ENCODE peak calls at places on chromosomes 11 and 22, in seven cellular contexts. One of them, this sample, is unnamed.
A peak's percentile ranks its signal among the peaks of the same experiment; 100 is the strongest.

GRCh38 chr11:123251656-123252344 is 56.8 kb upstream of the CLMP start:
- DNase-seq in fibroblast of lung: no peak
- DNase-seq in bronchial epithelial cell: no peak
- DNase-seq in astrocyte of the spinal cord: no peak
- DNase-seq in Panc1: no peak
- DNase-seq in aorta: peak; percentile 80
- DNase-seq in psoas muscle: peak; percentile 79
- DNase-seq in this sample: no peak

GRCh38 chr11:65880844-65881421 is 1.3 kb downstream of the CTSW start:
- DNase-seq in aorta: peak; percentile 56
- DNase-seq in bronchial epithelial cell: no peak
- DNase-seq in fibroblast of lung: no peak
- DNase-seq in Panc1: no peak
- DNase-seq in astrocyte of the spinal cord: no peak
- DNase-seq in psoas muscle: no peak
- DNase-seq in this sample: no peak

GRCh38 chr22:25419247-25420113 is 145.0 kb upstream of the GRK3 start:
- DNase-seq in psoas muscle: no peak
- DNase-seq in aorta: no peak
- DNase-seq in Panc1: no peak
- DNase-seq in astrocyte of the spinal cord: no peak
- DNase-seq in bronchial epithelial cell: no peak
- DNase-seq in fibroblast of lung: no peak
- DNase-seq in this sample: no peak

GRCh38 chr11:46529086-46529905 is 64.5 kb downstream of the AMBRA1 start:
- DNase-seq in psoas muscle: peak; percentile 70
- DNase-seq in fibroblast of lung: peak; percentile 42
- DNase-seq in astrocyte of the spinal cord: peak; percentile 46
- DNase-seq in bronchial epithelial cell: peak; percentile 64
- DNase-seq in aorta: no peak
- DNase-seq in Panc1: peak; percentile 46
- DNase-seq in this sample: peak; percentile 32

GRCh38 chr11:5297671-5298070 is 4.1 kb downstream of the OR51B4 start:
- DNase-seq in aorta: no peak
- DNase-seq in bronchial epithelial cell: no peak
- DNase-seq in astrocyte of the spinal cord: no peak
- DNase-seq in fibroblast of lung: peak; percentile 13
- DNase-seq in psoas muscle: no peak
- DNase-seq in Panc1: no peak
- DNase-seq in this sample: no peak

GRCh38 chr22:27980424-27981148 is 61.5 kb upstream of the PITPNB start:
- DNase-seq in astrocyte of the spinal cord: no peak
- DNase-seq in bronchial epithelial cell: no peak
- DNase-seq in psoas muscle: no peak
- DNase-seq in aorta: no peak
- DNase-seq in fibroblast of lung: no peak
- DNase-seq in Panc1: no peak
- DNase-seq in this sample: no peak

GRCh38 chr11:70128435-70128906 is 50.4 kb downstream of the ANO1 start:
- DNase-seq in fibroblast of lung: peak; percentile 59
- DNase-seq in psoas muscle: no peak
- DNase-seq in bronchial epithelial cell: no peak
- DNase-seq in astrocyte of the spinal cord: peak; percentile 61
- DNase-seq in aorta: peak; percentile 92
- DNase-seq in Panc1: no peak
- DNase-seq in this sample: no peak

GRCh38 chr11:2791139-2791520 is 91.3 kb upstream of the KCNQ1OT1 start:
- DNase-seq in psoas muscle: peak; percentile 35
- DNase-seq in aorta: peak; percentile 73
- DNase-seq in bronchial epithelial cell: no peak
- DNase-seq in fibroblast of lung: no peak
- DNase-seq in astrocyte of the spinal cord: no peak
- DNase-seq in Panc1: no peak
- DNase-seq in this sample: no peak

GRCh38 chr11:25734592-25735211 is 597.2 kb upstream of the ANO3 start:
- DNase-seq in aorta: no peak
- DNase-seq in astrocyte of the spinal cord: peak; percentile 36
- DNase-seq in bronchial epithelial cell: peak; percentile 61
- DNase-seq in Panc1: no peak
- DNase-seq in fibroblast of lung: peak; percentile 22
- DNase-seq in psoas muscle: no peak
- DNase-seq in this sample: peak; percentile 40

GRCh38 chr11:119907934-119908760 is 179.1 kb upstream of the NECTIN1 start:
- DNase-seq in bronchial epithelial cell: peak; percentile 47
- DNase-seq in astrocyte of the spinal cord: no peak
- DNase-seq in Panc1: no peak
- DNase-seq in fibroblast of lung: no peak
- DNase-seq in psoas muscle: no peak
- DNase-seq in aorta: no peak
- DNase-seq in this sample: no peak

GRCh38 chr11:73219396-73220285 is 1.6 kb downstream of the P2RY2 start:
- DNase-seq in Panc1: no peak
- DNase-seq in astrocyte of the spinal cord: no peak
- DNase-seq in fibroblast of lung: no peak
- DNase-seq in aorta: peak; percentile 63
- DNase-seq in psoas muscle: no peak
- DNase-seq in bronchial epithelial cell: no peak
- DNase-seq in this sample: no peak

GRCh38 chr11:70505761-70506657 is 107.7 kb downstream of the CTTN start:
- DNase-seq in astrocyte of the spinal cord: no peak
- DNase-seq in psoas muscle: peak; percentile 19
- DNase-seq in aorta: peak; percentile 52
- DNase-seq in Panc1: no peak
- DNase-seq in bronchial epithelial cell: no peak
- DNase-seq in fibroblast of lung: no peak
- DNase-seq in this sample: no peak

GRCh38 chr22:35842954-35843353 is 125.3 kb downstream of the APOL5 start:
- DNase-seq in astrocyte of the spinal cord: peak; percentile 43
- DNase-seq in aorta: no peak
- DNase-seq in psoas muscle: no peak
- DNase-seq in bronchial epithelial cell: peak; percentile 48
- DNase-seq in Panc1: no peak
- DNase-seq in fibroblast of lung: peak; percentile 27
- DNase-seq in this sample: no peak

GRCh38 chr11:32792948-32793475 is 1.4 kb downstream of the CCDC73 start:
- DNase-seq in fibroblast of lung: peak; percentile 12
- DNase-seq in psoas muscle: no peak
- DNase-seq in aorta: no peak
- DNase-seq in bronchial epithelial cell: peak; percentile 48
- DNase-seq in astrocyte of the spinal cord: peak; percentile 52
- DNase-seq in Panc1: peak; percentile 51
- DNase-seq in this sample: peak; percentile 15

GRCh38 chr22:22143448-22143847 is 101.1 kb upstream of the VPREB1 start:
- DNase-seq in aorta: no peak
- DNase-seq in psoas muscle: no peak
- DNase-seq in astrocyte of the spinal cord: no peak
- DNase-seq in Panc1: no peak
- DNase-seq in fibroblast of lung: no peak
- DNase-seq in bronchial epithelial cell: no peak
- DNase-seq in this sample: no peak

GRCh38 chr22:40449676-40450035 is 79.3 kb downstream of the SGSM3 start:
- DNase-seq in psoas muscle: no peak
- DNase-seq in bronchial epithelial cell: peak; percentile 29
- DNase-seq in fibroblast of lung: peak; percentile 77
- DNase-seq in astrocyte of the spinal cord: peak; percentile 57
- DNase-seq in Panc1: no peak
- DNase-seq in aorta: no peak
- DNase-seq in this sample: peak; percentile 70

GRCh38 chr22:33529424-33530113 is 390.7 kb downstream of the LARGE1 start:
- DNase-seq in fibroblast of lung: peak; percentile 71
- DNase-seq in astrocyte of the spinal cord: peak; percentile 23
- DNase-seq in bronchial epithelial cell: no peak
- DNase-seq in aorta: no peak
- DNase-seq in psoas muscle: no peak
- DNase-seq in Panc1: no peak
- DNase-seq in this sample: peak; percentile 35

GRCh38 chr11:126727381-126727780 is 273.2 kb downstream of the KIRREL3 start:
- DNase-seq in aorta: no peak
- DNase-seq in fibroblast of lung: peak; percentile 54
- DNase-seq in astrocyte of the spinal cord: no peak
- DNase-seq in psoas muscle: no peak
- DNase-seq in bronchial epithelial cell: no peak
- DNase-seq in Panc1: no peak
- DNase-seq in this sample: no peak

GRCh38 chr11:2806351-2807058 is 79.1 kb downstream of the CDKN1C start:
- DNase-seq in aorta: peak; percentile 72
- DNase-seq in Panc1: no peak
- DNase-seq in fibroblast of lung: no peak
- DNase-seq in astrocyte of the spinal cord: no peak
- DNase-seq in bronchial epithelial cell: no peak
- DNase-seq in psoas muscle: peak; percentile 56
- DNase-seq in this sample: no peak

GRCh38 chr11:46319074-46319453 is 28.2 kb upstream of the DGKZ start:
- DNase-seq in astrocyte of the spinal cord: no peak
- DNase-seq in Panc1: no peak
- DNase-seq in aorta: no peak
- DNase-seq in bronchial epithelial cell: no peak
- DNase-seq in psoas muscle: no peak
- DNase-seq in fibroblast of lung: no peak
- DNase-seq in this sample: no peak

GRCh38 chr11:65492387-65492636 is 6.5 kb upstream of the MALAT1 start:
- DNase-seq in fibroblast of lung: no peak
- DNase-seq in bronchial epithelial cell: no peak
- DNase-seq in Panc1: no peak
- DNase-seq in psoas muscle: no peak
- DNase-seq in astrocyte of the spinal cord: no peak
- DNase-seq in aorta: no peak
- DNase-seq in this sample: no peak

GRCh38 chr11:129075757-129076156 is 116.4 kb downstream of the ARHGAP32 start:
- DNase-seq in aorta: no peak
- DNase-seq in psoas muscle: no peak
- DNase-seq in astrocyte of the spinal cord: no peak
- DNase-seq in bronchial epithelial cell: peak; percentile 87
- DNase-seq in fibroblast of lung: no peak
- DNase-seq in Panc1: no peak
- DNase-seq in this sample: no peak

GRCh38 chr11:129768356-129768755 is 47.3 kb upstream of the TMEM45B start:
- DNase-seq in Panc1: no peak
- DNase-seq in fibroblast of lung: peak; percentile 7
- DNase-seq in bronchial epithelial cell: no peak
- DNase-seq in aorta: no peak
- DNase-seq in astrocyte of the spinal cord: peak; percentile 18
- DNase-seq in psoas muscle: no peak
- DNase-seq in this sample: no peak

GRCh38 chr11:36161572-36161971 is 127.7 kb downstream of the COMMD9 start:
- DNase-seq in psoas muscle: no peak
- DNase-seq in astrocyte of the spinal cord: no peak
- DNase-seq in fibroblast of lung: no peak
- DNase-seq in Panc1: no peak
- DNase-seq in aorta: no peak
- DNase-seq in bronchial epithelial cell: no peak
- DNase-seq in this sample: no peak

GRCh38 chr11:73262851-73263495 is 9.2 kb upstream of the P2RY6 start:
- DNase-seq in bronchial epithelial cell: peak; percentile 65
- DNase-seq in psoas muscle: no peak
- DNase-seq in astrocyte of the spinal cord: no peak
- DNase-seq in aorta: no peak
- DNase-seq in fibroblast of lung: peak; percentile 40
- DNase-seq in Panc1: no peak
- DNase-seq in this sample: no peak

GRCh38 chr11:114298701-114299090 is 2.5 kb downstream of the NNMT start:
- DNase-seq in aorta: no peak
- DNase-seq in astrocyte of the spinal cord: peak; percentile 42
- DNase-seq in Panc1: no peak
- DNase-seq in bronchial epithelial cell: no peak
- DNase-seq in fibroblast of lung: no peak
- DNase-seq in psoas muscle: no peak
- DNase-seq in this sample: no peak

GRCh38 chr11:114295676-114296081 is 520 bp upstream of the NNMT start:
- DNase-seq in astrocyte of the spinal cord: no peak
- DNase-seq in Panc1: no peak
- DNase-seq in bronchial epithelial cell: no peak
- DNase-seq in psoas muscle: peak; percentile 56
- DNase-seq in fibroblast of lung: no peak
- DNase-seq in aorta: no peak
- DNase-seq in this sample: no peak

GRCh38 chr11:114297806-114298700 is 1.9 kb downstream of the NNMT start:
- DNase-seq in astrocyte of the spinal cord: peak; percentile 43
- DNase-seq in aorta: no peak
- DNase-seq in fibroblast of lung: peak; percentile 51
- DNase-seq in bronchial epithelial cell: no peak
- DNase-seq in psoas muscle: no peak
- DNase-seq in Panc1: no peak
- DNase-seq in this sample: no peak

GRCh38 chr11:114296190-114296978 is at the start of gene NNMT:
- DNase-seq in astrocyte of the spinal cord: peak; percentile 99
- DNase-seq in fibroblast of lung: peak; percentile 98
- DNase-seq in psoas muscle: peak; percentile 83
- DNase-seq in Panc1: no peak
- DNase-seq in bronchial epithelial cell: peak; percentile 60
- DNase-seq in aorta: peak; percentile 91
- DNase-seq in this sample: peak; percentile 98

DNA sequence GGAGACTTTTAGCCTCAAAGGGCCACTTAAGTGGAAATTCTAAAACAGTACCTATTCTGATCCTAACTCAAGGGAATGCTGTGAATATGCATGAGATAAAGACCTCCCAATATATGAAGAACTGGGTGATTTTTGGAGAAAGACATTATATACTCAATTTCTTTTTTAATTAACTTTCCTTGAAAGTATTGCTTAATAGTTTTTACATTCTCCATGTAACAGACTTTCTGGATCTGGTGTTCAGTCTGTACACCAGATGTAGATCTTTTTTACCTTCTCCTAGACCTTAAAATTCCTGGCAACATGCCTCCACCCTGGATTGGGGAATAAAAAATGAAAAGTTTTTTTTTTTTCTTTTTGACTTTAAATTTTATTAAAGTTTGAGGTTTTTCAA is 777 bp downstream of the NNMT start:
- DNase-seq in psoas muscle: no peak
- DNase-seq in bronchial epithelial cell: no peak
- DNase-seq in astrocyte of the spinal cord: no peak
- DNase-seq in aorta: no peak
- DNase-seq in fibroblast of lung: no peak
- DNase-seq in Panc1: no peak
- DNase-seq in this sample: no peak
- H3K4me3 ChIP-seq in psoas muscle: peak overlapping the region; percentile 72
- H3K4me3 ChIP-seq in bronchial epithelial cell: no peak overlapping the region
- H3K4me3 ChIP-seq in astrocyte of the spinal cord: peak overlapping the region; percentile 80
- H3K4me3 ChIP-seq in aorta: peak overlapping the region; percentile 95
- H3K4me3 ChIP-seq in fibroblast of lung: peak overlapping the region; percentile 56
- H3K4me3 ChIP-seq in Panc1: no peak overlapping the region
- H3K4me3 ChIP-seq in this sample: peak overlapping the region; percentile 69

GRCh38 chr11:8059030-8059429 is 22.0 kb upstream of the TUB start:
- DNase-seq in psoas muscle: no peak
- DNase-seq in astrocyte of the spinal cord: no peak
- DNase-seq in Panc1: no peak
- DNase-seq in bronchial epithelial cell: no peak
- DNase-seq in aorta: no peak
- DNase-seq in fibroblast of lung: no peak
- DNase-seq in this sample: no peak
- H3K4me3 ChIP-seq in psoas muscle: no peak overlapping the region
- H3K4me3 ChIP-seq in astrocyte of the spinal cord: no peak overlapping the region
- H3K4me3 ChIP-seq in Panc1: no peak overlapping the region
- H3K4me3 ChIP-seq in bronchial epithelial cell: no peak overlapping the region
- H3K4me3 ChIP-seq in aorta: no peak overlapping the region
- H3K4me3 ChIP-seq in fibroblast of lung: no peak overlapping the region
- H3K4me3 ChIP-seq in this sample: no peak overlapping the region

GRCh38 chr11:8355418-8355742 is 91.7 kb upstream of the LMO1 start:
- DNase-seq in bronchial epithelial cell: no peak
- DNase-seq in aorta: peak; percentile 41
- DNase-seq in fibroblast of lung: no peak
- DNase-seq in psoas muscle: no peak
- DNase-seq in astrocyte of the spinal cord: no peak
- DNase-seq in Panc1: no peak
- DNase-seq in this sample: no peak
- H3K4me3 ChIP-seq in bronchial epithelial cell: no peak overlapping the region
- H3K4me3 ChIP-seq in aorta: no peak overlapping the region
- H3K4me3 ChIP-seq in fibroblast of lung: no peak overlapping the region
- H3K4me3 ChIP-seq in psoas muscle: no peak overlapping the region
- H3K4me3 ChIP-seq in astrocyte of the spinal cord: no peak overlapping the region
- H3K4me3 ChIP-seq in Panc1: no peak overlapping the region
- H3K4me3 ChIP-seq in this sample: no peak overlapping the region

GRCh38 chr11:19071255-19071654 is 10.7 kb upstream of the MRGPRX2 start:
- DNase-seq in fibroblast of lung: peak; percentile 83
- DNase-seq in bronchial epithelial cell: peak; percentile 75
- DNase-seq in Panc1: peak; percentile 73
- DNase-seq in astrocyte of the spinal cord: peak; percentile 78
- DNase-seq in aorta: peak; percentile 87
- DNase-seq in psoas muscle: peak; percentile 77
- DNase-seq in this sample: peak; percentile 68
- H3K4me3 ChIP-seq in fibroblast of lung: no peak overlapping the region
- H3K4me3 ChIP-seq in bronchial epithelial cell: no peak overlapping the region
- H3K4me3 ChIP-seq in Panc1: peak overlapping the region; percentile 40
- H3K4me3 ChIP-seq in astrocyte of the spinal cord: peak overlapping the region; percentile 6
- H3K4me3 ChIP-seq in aorta: no peak overlapping the region
- H3K4me3 ChIP-seq in psoas muscle: no peak overlapping the region
- H3K4me3 ChIP-seq in this sample: peak overlapping the region; percentile 19

This sample was measured in astrocyte of the cerebellum.